ENCODE peak calls at places on chromosomes 4 and X, in four cellular contexts. W is NCI-H446; I is activated effector memory CD4-positive, alpha-beta T cell treated with Interleukin-2 at 50 U/mL for 16 hours; U is NCI-H1930. D is an unnamed sample.

GRCh38 chr4:2417765-2418651 is at the start of gene ZFYVE28:
- DNase-seq in W (no peak), I (no peak), U (no peak), D (no peak)

GRCh38 chrX:95058815-95059214 is 1384.8 kb downstream of the FAM133A start:
- DNase-seq in W (no peak), I (no peak), U (no peak), D (no peak)

GRCh38 chr4:158810487-158811215 is 41.8 kb downstream of the FNIP2 start:
- DNase-seq in W (no peak), I (no peak), U (no peak), D (no peak)

GRCh38 chr4:140976768-140977167 is 156.5 kb downstream of the RNF150 start:
- DNase-seq in W (no peak), I (no peak), U (no peak), D (no peak)

GRCh38 chr4:64584981-64585557 is 175.8 kb upstream of the TECRL start:
- DNase-seq in W (peak), I (no peak), U (peak), D (no peak)

GRCh38 chrX:105120460-105120859 is 100.0 kb downstream of the TEX13A start:
- DNase-seq in W (no peak), I (no peak), U (no peak), D (no peak)

GRCh38 chrX:99522450-99522849 is 887.6 kb downstream of the PCDH19 start:
- DNase-seq in W (no peak), I (no peak), U (no peak), D (no peak)

GRCh38 chr4:43369036-43369594 is 476.6 kb downstream of the GRXCR1 start:
- DNase-seq in W (no peak), I (no peak), U (no peak), D (no peak)

GRCh38 chrX:19576742-19577141 is 61.4 kb upstream of the MAP3K15 start:
- DNase-seq in W (no peak), I (no peak), U (no peak), D (no peak)

GRCh38 chr4:98778206-98778605 is 119.8 kb upstream of the TSPAN5 start:
- DNase-seq in W (no peak), I (no peak), U (no peak), D (no peak)

GRCh38 chr4:151417164-151417571 is 8.2 kb downstream of the FHIP1A start:
- DNase-seq in W (no peak), I (no peak), U (no peak), D (no peak)

GRCh38 chrX:37993857-37994619 is 12.3 kb upstream of the SYTL5 start:
- DNase-seq in W (no peak), I (no peak), U (no peak), D (peak)

GRCh38 chr4:78079701-78080430 is 22.7 kb downstream of the FRAS1 start:
- DNase-seq in W (peak), I (no peak), U (no peak), D (no peak)

GRCh38 chrX:18873189-18873791 is 110.6 kb downstream of the PHKA2 start:
- DNase-seq in W (no peak), I (no peak), U (no peak), D (no peak)

GRCh38 chr4:22906046-22906445 is 213.3 kb downstream of the GBA3 start:
- DNase-seq in W (no peak), I (no peak), U (no peak), D (no peak)

GRCh38 chrX:140432328-140433025 is 72.4 kb downstream of the SOX3 start:
- DNase-seq in W (no peak), I (no peak), U (no peak), D (no peak)

GRCh38 chr4:55066018-55066417 is 59.4 kb downstream of the KDR start:
- DNase-seq in W (no peak), I (no peak), U (no peak), D (no peak)

GRCh38 chrX:39990388-39990787 is 107.4 kb downstream of the BCOR start:
- DNase-seq in W (no peak), I (no peak), U (no peak), D (no peak)

GRCh38 chr4:116180056-116180690 is 905.2 kb downstream of the TRAM1L1 start:
- DNase-seq in W (no peak), I (no peak), U (no peak), D (no peak)

GRCh38 chr4:41364871-41365270 is 108.1 kb downstream of the UCHL1 start:
- DNase-seq in W (no peak), I (no peak), U (no peak), D (no peak)

GRCh38 chr4:18669390-18669789 is 647.8 kb upstream of the LCORL start:
- DNase-seq in W (no peak), I (no peak), U (no peak), D (no peak)

GRCh38 chr4:109979932-109980717 is 67.4 kb downstream of the EGF start:
- DNase-seq in W (no peak), I (no peak), U (no peak), D (no peak)

GRCh38 chr4:30720656-30721352 is 635 bp downstream of the PCDH7 start:
- DNase-seq in W (no peak), I (no peak), U (no peak), D (no peak)

GRCh38 chr4:3021627-3022026 is 52.7 kb downstream of the HTT-AS start:
- DNase-seq in W (no peak), I (no peak), U (no peak), D (no peak)

GRCh38 chrX:129161108-129161507 is 362.2 kb downstream of the SMARCA1 start:
- DNase-seq in W (no peak), I (no peak), U (no peak), D (no peak)

GRCh38 chr4:138192113-138192512 is 50.0 kb downstream of the SLC7A11 start:
- DNase-seq in W (no peak), I (no peak), U (no peak), D (no peak)

GRCh38 chr4:54077812-54078211 is 13.4 kb upstream of the CHIC2 start:
- DNase-seq in W (no peak), I (no peak), U (no peak), D (no peak)

GRCh38 chrX:41412261-41413167 is 34.6 kb upstream of the NYX start:
- DNase-seq in W (no peak), I (no peak), U (no peak), D (no peak)

GRCh38 chr4:1871471-1872021 is 353 bp downstream of the NSD2 start:
- DNase-seq in W (no peak), I (no peak), U (no peak), D (no peak)

GRCh38 chrX:102711872-102712215 is 404 bp upstream of the GPRASP2 start:
- DNase-seq in W (no peak), I (no peak), U (no peak), D (no peak)

GRCh38 chr4:76023381-76023780 is at the start of gene CXCL10:
- DNase-seq in W (no peak), I (no peak), U (no peak), D (no peak)

GRCh38 chr4:144663852-144664488 is 18.0 kb downstream of the HHIP start:
- DNase-seq in W (no peak), I (no peak), U (no peak), D (no peak)

D was measured in NCI-H1048.